ENCODE peak calls at places on chromosomes 7 and 10, in six cellular contexts. One of them, this sample, is unnamed.

GRCh38 chr10:86443069-86443468 is 76.5 kb upstream of the GRID1 start:
- DNase-seq in neural progenitor cell: no peak
- DNase-seq in PC-3: no peak
- DNase-seq in MM.1S: no peak
- DNase-seq in SK-N-SH: no peak
- DNase-seq in HCT116: no peak
- DNase-seq in this sample: peak

GRCh38 chr10:31143331-31143935 is 111.8 kb upstream of the ZNF438 start:
- DNase-seq in PC-3: no peak
- DNase-seq in neural progenitor cell: no peak
- DNase-seq in SK-N-SH: no peak
- DNase-seq in MM.1S: no peak
- DNase-seq in HCT116: no peak
- DNase-seq in this sample: no peak

GRCh38 chr10:84588426-84588825 is 260.0 kb downstream of the CCSER2 start:
- DNase-seq in HCT116: no peak
- DNase-seq in MM.1S: no peak
- DNase-seq in SK-N-SH: no peak
- DNase-seq in PC-3: no peak
- DNase-seq in neural progenitor cell: no peak
- DNase-seq in this sample: no peak

GRCh38 chr10:74035324-74035723 is 37.4 kb downstream of the VCL start:
- DNase-seq in neural progenitor cell: no peak
- DNase-seq in PC-3: peak
- DNase-seq in MM.1S: no peak
- DNase-seq in SK-N-SH: no peak
- DNase-seq in HCT116: no peak
- DNase-seq in this sample: no peak

GRCh38 chr7:2732959-2733584 is 45.1 kb downstream of the AMZ1 start:
- DNase-seq in MM.1S: no peak
- DNase-seq in SK-N-SH: no peak
- DNase-seq in neural progenitor cell: no peak
- DNase-seq in HCT116: no peak
- DNase-seq in PC-3: peak
- DNase-seq in this sample: peak

GRCh38 chr10:113454341-113455061 is 98.4 kb upstream of the HABP2 start:
- DNase-seq in PC-3: peak
- DNase-seq in neural progenitor cell: peak
- DNase-seq in SK-N-SH: peak
- DNase-seq in MM.1S: peak
- DNase-seq in HCT116: peak
- DNase-seq in this sample: peak

GRCh38 chr7:91941450-91941849 is 788 bp downstream of the AKAP9 start:
- DNase-seq in neural progenitor cell: peak
- DNase-seq in PC-3: peak
- DNase-seq in SK-N-SH: peak
- DNase-seq in HCT116: no peak
- DNase-seq in MM.1S: peak
- DNase-seq in this sample: peak

GRCh38 chr7:57201895-57202210 is 69.6 kb upstream of the ZNF479 start:
- DNase-seq in HCT116: no peak
- DNase-seq in MM.1S: no peak
- DNase-seq in SK-N-SH: no peak
- DNase-seq in PC-3: no peak
- DNase-seq in neural progenitor cell: no peak
- DNase-seq in this sample: no peak

GRCh38 chr10:124381011-124381591 is 37.6 kb downstream of the OAT start:
- DNase-seq in HCT116: no peak
- DNase-seq in MM.1S: no peak
- DNase-seq in PC-3: peak
- DNase-seq in neural progenitor cell: no peak
- DNase-seq in SK-N-SH: no peak
- DNase-seq in this sample: no peak

GRCh38 chr10:62816179-62817119 is at the start of gene EGR2:
- DNase-seq in MM.1S: peak
- DNase-seq in SK-N-SH: peak
- DNase-seq in neural progenitor cell: peak
- DNase-seq in PC-3: peak
- DNase-seq in HCT116: peak
- DNase-seq in this sample: peak

GRCh38 chr7:156811706-156812105 is 81.3 kb downstream of the LMBR1 start:
- DNase-seq in HCT116: no peak
- DNase-seq in neural progenitor cell: no peak
- DNase-seq in PC-3: no peak
- DNase-seq in MM.1S: no peak
- DNase-seq in SK-N-SH: no peak
- DNase-seq in this sample: no peak

GRCh38 chr10:126225672-126226007 is 162.6 kb downstream of the ADAM12 start:
- DNase-seq in HCT116: no peak
- DNase-seq in MM.1S: no peak
- DNase-seq in neural progenitor cell: no peak
- DNase-seq in SK-N-SH: no peak
- DNase-seq in PC-3: no peak
- DNase-seq in this sample: no peak

DNA sequence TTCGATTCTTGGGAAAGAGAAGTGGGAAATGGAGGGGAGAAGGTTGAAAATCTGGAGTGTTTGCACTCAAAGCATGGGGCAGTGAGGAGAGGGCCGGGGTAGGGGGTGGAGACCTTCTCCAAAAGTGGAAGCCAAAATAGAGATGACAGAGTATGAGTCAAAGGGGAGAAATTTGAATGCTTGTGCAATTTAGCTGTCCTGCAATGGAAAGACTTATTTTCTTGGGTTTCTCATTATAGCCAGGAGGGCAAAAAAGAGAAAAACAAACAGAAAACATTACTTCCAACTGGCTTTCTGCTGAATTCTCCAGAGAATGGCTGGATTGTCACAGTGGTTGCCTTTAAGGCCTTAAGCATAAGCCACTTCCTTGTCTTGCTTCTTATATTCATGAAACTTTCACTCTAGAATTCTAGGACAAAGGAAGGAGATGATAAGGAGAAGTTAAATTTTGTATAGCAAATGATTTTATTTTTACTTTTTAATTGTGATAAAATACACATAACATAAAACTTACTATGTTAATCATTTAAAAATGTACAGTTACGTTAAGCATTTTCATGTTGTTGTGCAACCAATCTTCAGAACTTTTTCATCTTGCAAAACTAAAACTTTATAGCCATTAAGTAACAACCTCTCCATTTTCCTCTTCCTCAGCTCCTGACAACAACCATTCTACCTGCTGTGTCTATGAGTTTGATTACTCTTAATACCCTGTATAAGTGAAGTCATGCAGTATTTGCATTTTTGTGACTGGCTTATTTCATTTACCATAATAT is 100.2 kb downstream of the GPR85 start:
- DNase-seq in SK-N-SH: no peak
- DNase-seq in MM.1S: no peak
- DNase-seq in HCT116: no peak
- DNase-seq in PC-3: peak
- DNase-seq in neural progenitor cell: no peak
- DNase-seq in this sample: peak
- TF ChIP-seq EZH2phosphoT487 in SK-N-SH: no peak
- TF ChIP-seq EZH2phosphoT487 in MM.1S: no peak
- TF ChIP-seq EZH2phosphoT487 in HCT116: no peak
- TF ChIP-seq EZH2phosphoT487 in PC-3: no peak
- TF ChIP-seq EZH2phosphoT487 in neural progenitor cell: no peak
- TF ChIP-seq EZH2phosphoT487 in this sample: no peak

GRCh38 chr7:55055479-55055878 is 36.7 kb downstream of the EGFR start:
- DNase-seq in HCT116: no peak
- DNase-seq in neural progenitor cell: no peak
- DNase-seq in PC-3: peak
- DNase-seq in MM.1S: no peak
- DNase-seq in SK-N-SH: no peak
- DNase-seq in this sample: peak

GRCh38 chr7:55054758-55055157 is 35.9 kb downstream of the EGFR start:
- DNase-seq in HCT116: no peak
- DNase-seq in neural progenitor cell: no peak
- DNase-seq in SK-N-SH: no peak
- DNase-seq in MM.1S: no peak
- DNase-seq in PC-3: no peak
- DNase-seq in this sample: no peak

GRCh38 chr7:55053651-55054226 is 34.9 kb downstream of the EGFR start:
- DNase-seq in PC-3: peak
- DNase-seq in HCT116: no peak
- DNase-seq in neural progenitor cell: no peak
- DNase-seq in MM.1S: no peak
- DNase-seq in SK-N-SH: no peak
- DNase-seq in this sample: peak

GRCh38 chr7:55052726-55053431 is 34.1 kb downstream of the EGFR start:
- DNase-seq in neural progenitor cell: no peak
- DNase-seq in SK-N-SH: no peak
- DNase-seq in PC-3: no peak
- DNase-seq in HCT116: no peak
- DNase-seq in MM.1S: no peak
- DNase-seq in this sample: peak

GRCh38 chr7:55054252-55054651 is 35.4 kb downstream of the EGFR start:
- DNase-seq in PC-3: no peak
- DNase-seq in SK-N-SH: no peak
- DNase-seq in MM.1S: no peak
- DNase-seq in HCT116: no peak
- DNase-seq in neural progenitor cell: no peak
- DNase-seq in this sample: peak
- H3K9ac ChIP-seq in PC-3: no peak
- H3K9ac ChIP-seq in SK-N-SH: no peak
- H3K9ac ChIP-seq in MM.1S: no peak
- H3K9ac ChIP-seq in HCT116: no peak
- H3K9ac ChIP-seq in neural progenitor cell: no peak
- H3K9ac ChIP-seq in this sample: peak

DNA sequence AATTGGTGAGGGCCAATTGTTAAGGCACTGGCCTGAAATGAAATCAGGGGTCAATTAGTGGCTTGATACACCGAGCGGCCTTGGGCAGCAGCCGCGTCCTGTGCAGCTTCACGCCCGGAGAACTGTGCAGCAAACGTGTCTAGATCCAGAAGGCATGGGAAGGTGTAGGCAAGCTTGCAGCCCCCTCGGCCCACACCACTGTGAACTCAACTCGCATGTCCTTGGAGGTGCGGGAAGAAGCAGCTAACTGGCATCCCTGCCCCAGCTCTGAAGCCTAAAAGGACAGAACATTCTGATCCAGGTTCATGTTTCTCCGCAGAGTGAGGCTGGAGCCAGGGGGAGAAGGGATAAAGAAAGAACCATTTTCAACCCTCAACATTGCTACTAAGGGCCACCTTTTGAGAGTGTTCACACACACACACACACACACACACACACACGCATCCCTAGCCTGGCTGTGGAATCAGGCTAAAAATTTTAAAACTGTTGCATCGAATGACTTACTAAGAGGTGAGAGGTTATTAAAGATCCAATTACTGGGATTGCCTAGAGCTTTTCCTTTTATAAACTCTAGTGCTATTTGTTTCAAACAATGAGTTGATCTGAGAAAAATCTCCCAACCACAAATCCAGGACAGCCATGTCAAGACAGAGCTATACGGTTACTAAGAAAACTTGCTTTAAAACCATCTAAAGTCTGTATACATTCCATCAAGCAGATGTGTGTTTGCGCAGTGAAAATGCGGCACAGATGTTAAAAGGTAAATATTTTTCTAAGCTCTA is 104.0 kb downstream of the PARP12 start:
- DNase-seq in PC-3: no peak
- DNase-seq in HCT116: no peak
- DNase-seq in SK-N-SH: no peak
- DNase-seq in MM.1S: no peak
- DNase-seq in neural progenitor cell: no peak
- DNase-seq in this sample: no peak
- TF ChIP-seq EZH2phosphoT487 in PC-3: no peak
- TF ChIP-seq EZH2phosphoT487 in HCT116: no peak
- TF ChIP-seq EZH2phosphoT487 in SK-N-SH: no peak
- TF ChIP-seq EZH2phosphoT487 in MM.1S: no peak
- TF ChIP-seq EZH2phosphoT487 in neural progenitor cell: no peak
- TF ChIP-seq EZH2phosphoT487 in this sample: no peak

GRCh38 chr10:29345144-29345892 is 56.4 kb downstream of the LYZL1 start:
- DNase-seq in MM.1S: no peak
- DNase-seq in SK-N-SH: no peak
- DNase-seq in PC-3: no peak
- DNase-seq in HCT116: no peak
- DNase-seq in neural progenitor cell: peak
- DNase-seq in this sample: no peak

GRCh38 chr10:29343607-29344038 is 54.8 kb downstream of the LYZL1 start:
- DNase-seq in MM.1S: no peak
- DNase-seq in SK-N-SH: no peak
- DNase-seq in HCT116: no peak
- DNase-seq in neural progenitor cell: no peak
- DNase-seq in PC-3: no peak
- DNase-seq in this sample: no peak

GRCh38 chr10:29345893-29346175 is 57.0 kb downstream of the LYZL1 start:
- DNase-seq in HCT116: no peak
- DNase-seq in SK-N-SH: no peak
- DNase-seq in PC-3: no peak
- DNase-seq in MM.1S: no peak
- DNase-seq in neural progenitor cell: peak
- DNase-seq in this sample: no peak

GRCh38 chr10:29344073-29344820 is 55.4 kb downstream of the LYZL1 start:
- DNase-seq in SK-N-SH: no peak
- DNase-seq in PC-3: peak
- DNase-seq in neural progenitor cell: peak
- DNase-seq in HCT116: no peak
- DNase-seq in MM.1S: no peak
- DNase-seq in this sample: peak
- H3K9ac ChIP-seq in SK-N-SH: no peak
- H3K9ac ChIP-seq in PC-3: no peak
- H3K9ac ChIP-seq in neural progenitor cell: no peak
- H3K9ac ChIP-seq in HCT116: no peak
- H3K9ac ChIP-seq in MM.1S: no peak
- H3K9ac ChIP-seq in this sample: no peak